ENCODE peak calls at places on chromosome 21, in ten cellular contexts. N is activated CD4-positive, alpha-beta T cell treated with anti-CD3 and anti-CD28 coated beads, Interleukin-2, amount 50 U/mL, for 24 hours; D is RWPE1; F is heart left ventricle; L is T-cell; O is germinal center; S is left ventricle myocardium superior; G is astrocyte of the spinal cord; C is GM06990; Q is NCI-H748 treated with DMSO at 0.1 percent for 48 hours. P is an unnamed sample.

GRCh38 chr21:42147386-42148020 is 71.4 kb upstream of the ABCG1 start:
- DNase-seq in N (no peak), C (no peak), Q (no peak), O (no peak), L (no peak), D (no peak), F (peak; percentile 60), S (no peak), G (no peak), P (no peak)

GRCh38 chr21:46648539-46648938 is 13.1 kb downstream of the PRMT2 start:
- DNase-seq in N (no peak), C (no peak), Q (no peak), F (no peak), O (no peak), D (no peak), G (no peak), S (no peak), L (no peak), P (no peak)

GRCh38 chr21:17512245-17513213 is at the start of gene CXADR:
- DNase-seq in N (peak; percentile 68), F (peak; percentile 86), S (peak; percentile 88), G (peak; percentile 64), O (peak; percentile 80), L (peak; percentile 69), C (peak; percentile 73), D (peak; percentile 84), Q (peak; percentile 76), P (peak; percentile 41)

GRCh38 chr21:21324297-21324696 is 326.1 kb downstream of the NCAM2 start:
- DNase-seq in Q (no peak), N (no peak), G (no peak), O (no peak), L (no peak), D (no peak), S (no peak), F (no peak), C (no peak), P (no peak)

GRCh38 chr21:40967771-40968170 is 120.8 kb upstream of the DSCAM start:
- DNase-seq in S (no peak), N (no peak), Q (no peak), O (no peak), C (no peak), L (no peak), F (no peak), D (no peak), G (no peak), P (no peak)

GRCh38 chr21:45539046-45539795 is 3.0 kb downstream of the SLC19A1 start:
- DNase-seq in G (no peak), C (peak; percentile 2), S (peak; percentile 28), Q (no peak), F (peak; percentile 41), L (no peak), D (no peak), N (no peak), O (no peak), P (no peak)

GRCh38 chr21:29098156-29098555 is 24.7 kb upstream of the CCT8 start:
- DNase-seq in C (no peak), L (no peak), N (no peak), D (no peak), F (no peak), G (no peak), O (no peak), S (no peak), Q (no peak), P (no peak)

GRCh38 chr21:17231771-17232170 is 281.1 kb upstream of the CXADR start:
- DNase-seq in G (no peak), O (no peak), L (no peak), Q (no peak), S (no peak), N (no peak), C (no peak), D (no peak), F (no peak), P (no peak)

GRCh38 chr21:42781981-42782722 is 97.2 kb downstream of the WDR4 start:
- DNase-seq in F (no peak), C (no peak), Q (no peak), S (no peak), O (no peak), D (no peak), L (no peak), G (no peak), N (no peak), P (no peak)

P was measured in D721Med.